ENCODE peak calls at places on chromosome 11, in seven cellular contexts. One of them, this sample, is unnamed.

GRCh38 chr11:995752-996420 is 40.6 kb downstream of the MUC6 start:
- DNase-seq in K562: no peak
- DNase-seq in sciatic nerve: no peak
- DNase-seq in foreskin fibroblast: no peak
- DNase-seq in left lobe of liver: no peak
- DNase-seq in CD4-positive, alpha-beta T cell: no peak
- DNase-seq in substantia nigra: no peak
- DNase-seq in this sample: no peak

GRCh38 chr11:65663634-65664200 is 1.0 kb upstream of the RELA start:
- DNase-seq in K562: peak
- DNase-seq in sciatic nerve: peak
- DNase-seq in foreskin fibroblast: peak
- DNase-seq in left lobe of liver: no peak
- DNase-seq in CD4-positive, alpha-beta T cell: peak
- DNase-seq in substantia nigra: peak
- DNase-seq in this sample: no peak

GRCh38 chr11:33438311-33438710 is 181.1 kb downstream of the HIPK3 start:
- DNase-seq in K562: no peak
- DNase-seq in sciatic nerve: no peak
- DNase-seq in foreskin fibroblast: no peak
- DNase-seq in left lobe of liver: no peak
- DNase-seq in CD4-positive, alpha-beta T cell: no peak
- DNase-seq in substantia nigra: no peak
- DNase-seq in this sample: no peak

GRCh38 chr11:75204012-75204674 is 36.4 kb upstream of the TPBGL start:
- DNase-seq in K562: no peak
- DNase-seq in sciatic nerve: no peak
- DNase-seq in foreskin fibroblast: no peak
- DNase-seq in left lobe of liver: peak
- DNase-seq in CD4-positive, alpha-beta T cell: no peak
- DNase-seq in substantia nigra: no peak
- DNase-seq in this sample: no peak

GRCh38 chr11:38766796-38767195 is 2168.8 kb upstream of the RAG2 start:
- DNase-seq in K562: no peak
- DNase-seq in sciatic nerve: no peak
- DNase-seq in foreskin fibroblast: no peak
- DNase-seq in left lobe of liver: no peak
- DNase-seq in CD4-positive, alpha-beta T cell: no peak
- DNase-seq in substantia nigra: no peak
- DNase-seq in this sample: no peak

GRCh38 chr11:75850787-75851186 is 35.8 kb downstream of the UVRAG start:
- DNase-seq in K562: no peak
- DNase-seq in sciatic nerve: no peak
- DNase-seq in foreskin fibroblast: no peak
- DNase-seq in left lobe of liver: no peak
- DNase-seq in CD4-positive, alpha-beta T cell: no peak
- DNase-seq in substantia nigra: no peak
- DNase-seq in this sample: no peak

GRCh38 chr11:114738954-114739353 is 60.6 kb downstream of the NXPE2 start:
- DNase-seq in K562: peak
- DNase-seq in sciatic nerve: no peak
- DNase-seq in foreskin fibroblast: no peak
- DNase-seq in left lobe of liver: no peak
- DNase-seq in CD4-positive, alpha-beta T cell: no peak
- DNase-seq in substantia nigra: no peak
- DNase-seq in this sample: peak

GRCh38 chr11:83249972-83250593 is 36.1 kb downstream of the CCDC90B start:
- DNase-seq in K562: peak
- DNase-seq in sciatic nerve: no peak
- DNase-seq in foreskin fibroblast: peak
- DNase-seq in left lobe of liver: no peak
- DNase-seq in CD4-positive, alpha-beta T cell: no peak
- DNase-seq in substantia nigra: no peak
- DNase-seq in this sample: peak

GRCh38 chr11:11769782-11770181 is 72.0 kb upstream of the USP47 start:
- DNase-seq in K562: no peak
- DNase-seq in sciatic nerve: no peak
- DNase-seq in foreskin fibroblast: no peak
- DNase-seq in left lobe of liver: no peak
- DNase-seq in CD4-positive, alpha-beta T cell: no peak
- DNase-seq in substantia nigra: no peak
- DNase-seq in this sample: no peak

GRCh38 chr11:74474316-74474715 is 7.0 kb upstream of the KCNE3 start:
- DNase-seq in K562: no peak
- DNase-seq in sciatic nerve: no peak
- DNase-seq in foreskin fibroblast: no peak
- DNase-seq in left lobe of liver: no peak
- DNase-seq in CD4-positive, alpha-beta T cell: no peak
- DNase-seq in substantia nigra: no peak
- DNase-seq in this sample: no peak

GRCh38 chr11:86773009-86773408 is 27.3 kb upstream of the PRSS23 start:
- DNase-seq in K562: no peak
- DNase-seq in sciatic nerve: no peak
- DNase-seq in foreskin fibroblast: no peak
- DNase-seq in left lobe of liver: no peak
- DNase-seq in CD4-positive, alpha-beta T cell: no peak
- DNase-seq in substantia nigra: no peak
- DNase-seq in this sample: no peak

GRCh38 chr11:2777396-2777795 is 77.6 kb upstream of the KCNQ1OT1 start:
- DNase-seq in K562: no peak
- DNase-seq in sciatic nerve: no peak
- DNase-seq in foreskin fibroblast: peak
- DNase-seq in left lobe of liver: peak
- DNase-seq in CD4-positive, alpha-beta T cell: no peak
- DNase-seq in substantia nigra: no peak
- DNase-seq in this sample: no peak

GRCh38 chr11:96242191-96242845 is 100.7 kb downstream of the MAML2 start:
- DNase-seq in K562: no peak
- DNase-seq in sciatic nerve: no peak
- DNase-seq in foreskin fibroblast: no peak
- DNase-seq in left lobe of liver: no peak
- DNase-seq in CD4-positive, alpha-beta T cell: no peak
- DNase-seq in substantia nigra: no peak
- DNase-seq in this sample: no peak

GRCh38 chr11:115464269-115464668 is 39.9 kb downstream of the CADM1 start:
- DNase-seq in K562: no peak
- DNase-seq in sciatic nerve: no peak
- DNase-seq in foreskin fibroblast: no peak
- DNase-seq in left lobe of liver: no peak
- DNase-seq in CD4-positive, alpha-beta T cell: no peak
- DNase-seq in substantia nigra: no peak
- DNase-seq in this sample: no peak

GRCh38 chr11:47186076-47186936 is at the start of gene PACSIN3:
- DNase-seq in K562: peak
- DNase-seq in sciatic nerve: peak
- DNase-seq in foreskin fibroblast: no peak
- DNase-seq in left lobe of liver: no peak
- DNase-seq in CD4-positive, alpha-beta T cell: no peak
- DNase-seq in substantia nigra: no peak
- DNase-seq in this sample: peak

GRCh38 chr11:120061761-120062560 is 76.0 kb downstream of the TRIM29 start:
- DNase-seq in K562: no peak
- DNase-seq in sciatic nerve: no peak
- DNase-seq in foreskin fibroblast: peak
- DNase-seq in left lobe of liver: peak
- DNase-seq in CD4-positive, alpha-beta T cell: no peak
- DNase-seq in substantia nigra: no peak
- DNase-seq in this sample: no peak

This sample was measured in brain microvascular endothelial cell.